ENCODE peak calls at places on chromosomes 3 and 15, in nine cellular contexts. H is A549, K is GM03348, J is mucosa of gallbladder, V is NCI-H69, O is iris pigment epithelial cell, P is psoas muscle, D is uterus, A is T-cell. T is an unnamed sample.

GRCh38 chr3:170233532-170233931 is 11.3 kb downstream of the PRKCI start:
- DNase-seq in H (peak; percentile 64), K (peak; percentile 74), J (no peak), V (no peak), O (peak; percentile 93), P (no peak), D (no peak), A (no peak), T (no peak)

GRCh38 chr3:185656321-185656840 is 70.3 kb downstream of the SENP2 start:
- DNase-seq in H (no peak), K (peak; percentile 92), J (peak; percentile 55), V (no peak), O (peak; percentile 98), P (peak; percentile 64), D (peak; percentile 86), A (no peak), T (peak; percentile 91)

GRCh38 chr3:40079203-40079844 is 230.2 kb upstream of the EIF1B start:
- DNase-seq in H (no peak), K (peak; percentile 75), J (no peak), V (no peak), O (peak; percentile 79), P (no peak), D (no peak), A (no peak), T (no peak)

GRCh38 chr15:41882689-41883483 is 11.0 kb downstream of the SPTBN5 start:
- DNase-seq in H (no peak), K (no peak), J (no peak), V (peak; percentile 34), O (no peak), P (no peak), D (no peak), A (no peak), T (no peak)

GRCh38 chr3:73549071-73549600 is 75.6 kb downstream of the PDZRN3 start:
- DNase-seq in H (no peak), K (no peak), J (no peak), V (peak; percentile 26), O (no peak), P (no peak), D (no peak), A (no peak), T (no peak)

GRCh38 chr15:59174846-59175831 is 31.5 kb upstream of the LDHAL6B start:
- DNase-seq in H (peak; percentile 87), K (peak; percentile 69), J (peak; percentile 56), V (peak; percentile 71), O (peak; percentile 91), P (peak; percentile 42), D (peak; percentile 36), A (peak; percentile 12), T (peak; percentile 43)

GRCh38 chr3:44061961-44062360 is 179.7 kb upstream of the TOPAZ1 start:
- DNase-seq in H (no peak), K (no peak), J (no peak), V (no peak), O (no peak), P (no peak), D (no peak), A (no peak), T (no peak)

GRCh38 chr3:189309400-189309975 is 137.7 kb downstream of the TPRG1 start:
- DNase-seq in H (no peak), K (no peak), J (no peak), V (peak; percentile 22), O (no peak), P (no peak), D (no peak), A (no peak), T (no peak)

GRCh38 chr3:152193673-152194267 is 75.0 kb upstream of the MBNL1 start:
- DNase-seq in H (no peak), K (no peak), J (no peak), V (no peak), O (no peak), P (no peak), D (no peak), A (no peak), T (no peak)

GRCh38 chr3:38005076-38006020 is 14.8 kb downstream of the VILL start:
- DNase-seq in H (no peak), K (no peak), J (no peak), V (no peak), O (no peak), P (no peak), D (no peak), A (no peak), T (no peak)

GRCh38 chr3:86029590-86029989 is 961.4 kb downstream of the VGLL3 start:
- DNase-seq in H (peak; percentile 35), K (no peak), J (no peak), V (peak; percentile 47), O (peak; percentile 3), P (no peak), D (no peak), A (no peak), T (no peak)

GRCh38 chr3:33438284-33438668 is 1.9 kb downstream of the UBP1 start:
- DNase-seq in H (peak; percentile 9), K (peak; percentile 30), J (no peak), V (peak; percentile 49), O (peak; percentile 60), P (no peak), D (no peak), A (no peak), T (no peak)

GRCh38 chr15:93121089-93121488 is 32.1 kb upstream of the RGMA start:
- DNase-seq in H (no peak), K (no peak), J (no peak), V (peak; percentile 84), O (no peak), P (no peak), D (no peak), A (no peak), T (no peak)

GRCh38 chr15:49083471-49084284 is 37.4 kb upstream of the SECISBP2L start:
- DNase-seq in H (no peak), K (peak; percentile 13), J (no peak), V (no peak), O (peak; percentile 49), P (no peak), D (no peak), A (no peak), T (no peak)

T was measured in pulmonary artery endothelial cell.